ENCODE peak calls at places on chromosome 6, in four cellular contexts. H, J, F and T are unnamed samples.

GRCh38 chr6:113082691-113083090 is 735.6 kb downstream of the RFPL4B start:
- DNase-seq in F (no peak), H (peak), J (no peak), T (no peak)

GRCh38 chr6:66189915-66190314 is 482.9 kb upstream of the EYS start:
- DNase-seq in H (no peak), J (peak), F (no peak), T (no peak)

GRCh38 chr6:91276315-91276714 is 689.4 kb upstream of the MAP3K7 start:
- DNase-seq in F (peak), H (peak), J (peak), T (no peak)

GRCh38 chr6:24228681-24229255 is 102.8 kb downstream of the NRSN1 start:
- DNase-seq in H (no peak), F (peak), J (peak), T (no peak)

GRCh38 chr6:168121308-168121665 is 42.3 kb upstream of the FRMD1 start:
- DNase-seq in H (no peak), J (no peak), F (no peak), T (no peak)

GRCh38 chr6:183668-184067 is 108.6 kb upstream of the DUSP22 start:
- DNase-seq in J (no peak), H (no peak), F (no peak), T (no peak)

GRCh38 chr6:148972481-148972880 is 225.7 kb downstream of the UST start:
- DNase-seq in F (peak), J (peak), H (no peak), T (peak)

GRCh38 chr6:118724211-118724610 is 72.8 kb upstream of the CEP85L start:
- DNase-seq in F (no peak), H (no peak), J (no peak), T (no peak)

GRCh38 chr6:139587469-139587868 is 213.0 kb upstream of the CITED2 start:
- DNase-seq in H (no peak), F (no peak), J (peak), T (no peak)

GRCh38 chr6:37868447-37868825 is 48.9 kb downstream of the ZFAND3 start:
- DNase-seq in H (no peak), F (no peak), J (no peak), T (no peak)

GRCh38 chr6:114558153-114558552 is 215.3 kb upstream of the HS3ST5 start:
- DNase-seq in F (no peak), J (no peak), H (no peak), T (no peak)

GRCh38 chr6:45378324-45378926 is 691 bp upstream of the SUPT3H start:
- DNase-seq in J (no peak), F (no peak), H (no peak), T (no peak)

GRCh38 chr6:159311618-159312017 is 142.4 kb downstream of the FNDC1 start:
- DNase-seq in J (no peak), H (no peak), F (no peak), T (no peak)

GRCh38 chr6:129567374-129567773 is 142.6 kb downstream of the ARHGAP18 start:
- DNase-seq in J (peak), H (peak), F (peak), T (peak)

GRCh38 chr6:105921781-105922180 is 164.4 kb upstream of the PRDM1 start:
- DNase-seq in F (no peak), J (no peak), H (no peak), T (no peak)

GRCh38 chr6:139820191-139820590 is 445.7 kb upstream of the CITED2 start:
- DNase-seq in H (no peak), F (no peak), J (no peak), T (no peak)

GRCh38 chr6:154232013-154232920 is 124.3 kb downstream of the IPCEF1 start:
- DNase-seq in J (no peak), H (no peak), F (no peak), T (no peak)

GRCh38 chr6:125123051-125123450 is 30.5 kb upstream of the TPD52L1 start:
- DNase-seq in F (no peak), H (no peak), J (no peak), T (no peak)

GRCh38 chr6:119575721-119576120 is 226.2 kb upstream of the MAN1A1 start:
- DNase-seq in F (peak), J (no peak), H (no peak), T (no peak)

GRCh38 chr6:26180346-26180745 is 93.1 kb downstream of the HFE start:
- DNase-seq in J (no peak), H (no peak), F (no peak), T (no peak)

GRCh38 chr6:12013368-12013617 is 1.2 kb downstream of the HIVEP1 start:
- DNase-seq in J (no peak), F (no peak), H (no peak), T (no peak)

GRCh38 chr6:82178759-82179112 is 68.8 kb downstream of the IBTK start:
- DNase-seq in J (no peak), H (no peak), F (no peak), T (no peak)

GRCh38 chr6:32943864-32944263 is 3.0 kb upstream of the HLA-DMB start:
- DNase-seq in H (no peak), F (no peak), J (no peak), T (no peak)

GRCh38 chr6:31497595-31498476 is at the start of gene MICB:
- DNase-seq in J (peak), H (peak), F (peak), T (peak)

GRCh38 chr6:3270258-3270657 is 11.5 kb downstream of the PSMG4 start:
- DNase-seq in F (no peak), J (no peak), H (no peak), T (no peak)

GRCh38 chr6:170166511-170167122 is 124.3 kb downstream of the DLL1 start:
- DNase-seq in H (no peak), F (no peak), J (no peak), T (no peak)

GRCh38 chr6:23036401-23036983 is 467.1 kb downstream of the HDGFL1 start:
- DNase-seq in F (no peak), J (no peak), H (no peak), T (no peak)

GRCh38 chr6:10418862-10419748 is 4.2 kb upstream of the TFAP2A start:
- DNase-seq in F (peak), J (no peak), H (no peak), T (peak)

GRCh38 chr6:3221579-3221978 is 5.9 kb downstream of the TUBB2B start:
- DNase-seq in H (no peak), J (no peak), F (no peak), T (no peak)

GRCh38 chr6:9401936-9402335 is 966.6 kb upstream of the SLC35B3 start:
- DNase-seq in H (no peak), F (no peak), J (no peak), T (no peak)

GRCh38 chr6:85015396-85015990 is 251.1 kb upstream of the TBX18 start:
- DNase-seq in F (peak), H (peak), J (peak), T (peak)

GRCh38 chr6:163962627-163963117 is 548.2 kb downstream of the QKI start:
- DNase-seq in F (no peak), J (no peak), H (no peak), T (no peak)

DNA sequence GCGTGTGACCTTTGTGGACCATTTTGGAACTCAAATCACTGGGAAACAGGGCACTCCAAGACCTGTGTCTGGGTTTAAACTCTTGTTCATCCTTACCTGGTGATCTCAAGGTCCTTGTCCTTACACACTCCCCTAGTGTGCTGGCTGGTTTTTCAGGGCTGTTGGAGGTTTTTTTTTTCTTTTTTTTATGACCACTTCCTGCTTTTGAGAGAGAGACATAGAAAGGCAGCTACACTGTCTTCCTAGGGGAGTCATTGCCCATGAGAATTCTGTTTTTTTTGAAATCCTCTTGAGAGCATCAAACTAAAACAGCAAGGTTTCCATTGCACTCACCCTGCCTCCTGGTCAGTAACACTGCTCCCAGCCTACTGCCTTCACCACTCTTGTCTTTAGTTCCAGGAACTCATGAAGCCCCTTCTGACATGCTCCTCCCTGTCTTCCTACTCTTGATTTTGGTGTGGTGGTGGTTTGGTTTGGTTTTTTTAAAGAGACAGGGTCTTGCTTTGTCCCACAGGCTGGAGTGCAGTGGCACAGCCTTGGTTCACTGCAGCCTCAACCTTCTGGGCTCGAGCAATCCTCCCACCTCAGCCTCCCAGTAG is 28.6 kb downstream of the PRPH2 start:
- DNase-seq in H (no peak), J (no peak), F (no peak), T (no peak)
- TF ChIP-seq ELF4 in H (no peak), J (no peak), F (no peak), T (no peak)

GRCh38 chr6:111894951-111895350 is 21.7 kb upstream of the FYN start:
- DNase-seq in H (no peak), J (no peak), F (no peak), T (no peak)

GRCh38 chr6:111898452-111898851 is 25.2 kb upstream of the FYN start:
- DNase-seq in F (no peak), H (no peak), J (peak), T (no peak)

GRCh38 chr6:111890981-111891380 is 17.7 kb upstream of the FYN start:
- DNase-seq in F (no peak), J (no peak), H (no peak), T (no peak)

GRCh38 chr6:111892431-111892830 is 19.2 kb upstream of the FYN start:
- DNase-seq in F (no peak), J (no peak), H (no peak), T (no peak)

GRCh38 chr6:111894272-111894671 is 21.0 kb upstream of the FYN start:
- DNase-seq in F (no peak), H (no peak), J (no peak), T (no peak)
- TF ChIP-seq ELF4 in F (no peak), H (no peak), J (no peak), T (no peak)

GRCh38 chr6:145723646-145724045 is 11.7 kb downstream of the EPM2A start:
- DNase-seq in F (no peak), H (no peak), J (peak), T (no peak)
- TF ChIP-seq ELF4 in F (no peak), H (no peak), J (no peak), T (no peak)

GRCh38 chr6:29005183-29005885 is at the start of gene ZNF311:
- DNase-seq in J (no peak), F (peak), H (no peak), T (peak)
- TF ChIP-seq ELF4 in J (no peak), F (no peak), H (no peak), T (no peak)

GRCh38 chr6:15301179-15302006 is 55.5 kb downstream of the JARID2 start:
- DNase-seq in F (no peak), J (no peak), H (no peak), T (no peak)

GRCh38 chr6:15299430-15300131 is 53.7 kb downstream of the JARID2 start:
- DNase-seq in F (peak), J (peak), H (no peak), T (no peak)

GRCh38 chr6:15296249-15296648 is 50.4 kb downstream of the JARID2 start:
- DNase-seq in H (no peak), J (no peak), F (no peak), T (no peak)

GRCh38 chr6:15296735-15297134 is 50.9 kb downstream of the JARID2 start:
- DNase-seq in H (no peak), F (peak), J (no peak), T (no peak)

GRCh38 chr6:15297895-15298590 is 52.2 kb downstream of the JARID2 start:
- DNase-seq in H (no peak), F (peak), J (no peak), T (no peak)
- TF ChIP-seq ELF4 in H (no peak), F (no peak), J (no peak), T (no peak)

DNA sequence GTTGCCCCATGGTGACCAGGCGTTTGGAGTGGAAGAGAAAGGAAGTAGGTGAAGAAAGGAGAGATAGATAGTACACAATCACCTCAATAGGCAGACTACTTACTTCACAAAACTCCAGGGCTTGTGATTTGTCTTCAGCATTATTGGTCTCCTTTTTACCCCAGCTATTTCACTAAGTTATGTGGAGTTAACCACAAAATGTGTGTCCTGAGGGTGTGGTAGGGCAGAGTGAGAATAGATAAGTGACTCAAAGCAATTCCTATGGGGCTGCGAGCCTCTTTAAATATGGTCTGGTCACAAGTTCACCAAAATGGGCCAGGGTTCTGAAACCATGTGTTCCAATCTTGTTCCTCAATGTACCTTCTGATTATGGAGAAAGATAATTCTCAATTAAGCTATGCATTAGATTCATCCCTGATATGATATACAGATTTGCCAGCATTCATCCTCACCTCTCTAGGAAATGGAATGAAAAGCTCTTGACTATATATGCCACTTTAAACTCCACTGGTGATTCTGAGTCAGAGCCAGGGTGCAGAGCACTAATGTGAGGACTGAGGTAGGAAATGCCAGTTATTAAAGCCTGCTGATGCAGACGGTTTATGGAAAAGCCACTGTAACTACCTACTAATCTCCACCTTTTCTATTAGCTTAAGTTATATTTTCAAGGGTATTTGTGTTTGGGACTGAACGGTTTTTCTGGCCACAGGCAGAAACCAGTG is 310.6 kb upstream of the MANEA start:
- DNase-seq in H (no peak), J (no peak), F (no peak), T (no peak)
- TF ChIP-seq ELF4 in H (no peak), J (no peak), F (no peak), T (no peak)

DNA sequence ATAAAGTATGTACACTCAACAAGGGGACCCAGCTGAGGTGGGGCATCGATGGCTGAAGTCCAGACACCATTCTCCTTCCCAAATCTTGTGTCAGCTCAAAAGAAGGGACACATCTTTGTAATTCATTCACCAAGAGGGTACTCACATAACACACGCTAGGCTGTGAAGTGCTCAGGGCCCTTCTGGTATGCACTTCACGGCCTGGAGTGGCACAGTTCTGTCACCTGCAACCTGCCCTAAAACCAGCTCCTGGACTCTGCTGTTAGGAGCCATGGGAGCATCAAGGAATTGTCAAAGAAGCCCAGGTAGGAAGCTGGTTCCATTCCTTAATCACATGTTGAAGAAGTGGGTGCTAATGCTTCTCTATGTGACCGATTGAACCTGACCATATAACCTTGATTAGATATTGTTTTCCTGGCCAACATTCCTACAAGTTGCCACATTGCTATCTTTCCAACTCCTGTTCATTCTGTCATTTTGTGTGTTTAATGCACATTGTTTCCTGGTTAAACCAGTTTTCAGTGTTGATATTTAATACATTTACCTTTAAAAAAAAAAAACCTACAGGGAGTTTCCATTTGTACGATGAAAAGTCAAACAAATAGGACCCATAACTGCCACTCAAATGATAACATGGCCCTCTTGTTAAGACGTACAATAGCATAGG is 127.3 kb downstream of the TNFRSF21 start:
- DNase-seq in J (no peak), H (no peak), F (no peak), T (no peak)
- TF ChIP-seq ELF4 in J (no peak), H (no peak), F (no peak), T (no peak)